ENCODE peak calls at places on chromosomes 3 and 15, in five cellular contexts. R is H9, K is IMR-90, M is fibroblast of lung, I is neural progenitor cell. L is an unnamed sample. For H4K20me1, the result is how much of the 10 kb centered on the place peaks cover.

GRCh38 chr3:134029734-134030381 is at the start of gene SLCO2A1:
- DNase-seq in R (peak), K (peak), M (peak), I (peak), L (peak)

GRCh38 chr15:92655178-92655995 is at the start of gene FAM174B:
- DNase-seq in R (peak), K (no peak), M (peak), I (peak), L (peak)

GRCh38 chr15:82159922-82160321 is 102.6 kb downstream of the EFL1 start:
- DNase-seq in R (no peak), K (peak), M (peak), I (peak), L (peak)

GRCh38 chr3:119695480-119695879 is 7.3 kb upstream of the CFAP91 start:
- DNase-seq in R (no peak), K (peak), M (no peak), I (no peak), L (peak)

GRCh38 chr15:71002321-71002720 is 109.7 kb downstream of the LRRC49 start:
- DNase-seq in R (no peak), K (peak), M (peak), I (no peak), L (no peak)

GRCh38 chr3:187403768-187404270 is 35.6 kb downstream of the RTP4 start:
- DNase-seq in R (no peak), K (peak), M (peak), I (no peak), L (no peak)

GRCh38 chr3:111709645-111710044 is 114.5 kb upstream of the ZBED2 start:
- DNase-seq in R (no peak), K (no peak), M (no peak), I (no peak), L (no peak)

GRCh38 chr15:31303434-31304073 is 23.1 kb upstream of the KLF13 start:
- DNase-seq in R (no peak), K (no peak), M (no peak), I (peak), L (peak)

GRCh38 chr3:67459796-67460195 is 194.6 kb downstream of the SUCLG2 start:
- DNase-seq in R (no peak), K (peak), M (peak), I (no peak), L (no peak)

GRCh38 chr15:77531191-77532000 is 101.3 kb downstream of the LINGO1 start:
- DNase-seq in R (no peak), K (no peak), M (no peak), I (no peak), L (no peak)

GRCh38 chr3:8560608-8561007 is 59.0 kb downstream of the LMCD1 start:
- DNase-seq in R (no peak), K (peak), M (peak), I (no peak), L (no peak)

GRCh38 chr15:83556068-83556467 is 97.9 kb upstream of the ADAMTSL3 start:
- DNase-seq in R (no peak), K (no peak), M (no peak), I (no peak), L (no peak)

GRCh38 chr3:32951410-32951811 is at the start of gene CCR4:
- DNase-seq in R (no peak), K (no peak), M (no peak), I (no peak), L (no peak)

GRCh38 chr3:72248389-72248761 is 463.4 kb upstream of the PROK2 start:
- DNase-seq in R (no peak), K (no peak), M (no peak), I (no peak), L (no peak)

GRCh38 chr15:60838206-60838605 is 359.3 kb upstream of the ICE2 start:
- DNase-seq in R (no peak), K (no peak), M (no peak), I (no peak), L (no peak)

GRCh38 chr3:187062526-187063177 is 76.6 kb downstream of the RPL39L start:
- DNase-seq in R (no peak), K (peak), M (peak), I (no peak), L (no peak)

GRCh38 chr3:86388848-86389247 is 602.1 kb downstream of the VGLL3 start:
- DNase-seq in R (no peak), K (no peak), M (no peak), I (no peak), L (peak)

GRCh38 chr15:39235084-39235795 is 345.6 kb upstream of the THBS1 start:
- DNase-seq in R (no peak), K (peak), M (peak), I (no peak), L (no peak)

GRCh38 chr3:160224811-160225180 is 426 bp upstream of the C3orf80 start:
- DNase-seq in R (no peak), K (no peak), M (no peak), I (no peak), L (no peak)

GRCh38 chr3:158220575-158220974 is 110.7 kb downstream of the RSRC1 start:
- DNase-seq in R (no peak), K (no peak), M (no peak), I (peak), L (no peak)

GRCh38 chr15:34753236-34753894 is 1.4 kb downstream of the GJD2 start:
- DNase-seq in R (peak), K (peak), M (peak), I (peak), L (peak)

GRCh38 chr3:12944849-12945248 is 103.5 kb upstream of the RPL32 start:
- DNase-seq in R (no peak), K (no peak), M (no peak), I (peak), L (peak)

GRCh38 chr3:66499881-66500574 is 794 bp downstream of the LRIG1 start:
- DNase-seq in R (no peak), K (peak), M (peak), I (peak), L (no peak)

GRCh38 chr15:38589502-38589901 is 24.9 kb upstream of the RASGRP1 start:
- DNase-seq in R (no peak), K (peak), M (peak), I (no peak), L (no peak)

GRCh38 chr3:9862391-9863235 is 17.4 kb downstream of the CIDEC start:
- DNase-seq in R (peak), K (no peak), M (peak), I (peak), L (peak)

GRCh38 chr15:74519311-74519710 is 21.7 kb upstream of the ARID3B start:
- DNase-seq in R (no peak), K (peak), M (peak), I (no peak), L (no peak)

GRCh38 chr3:64340636-64341240 is 115.5 kb upstream of the PRICKLE2 start:
- DNase-seq in R (no peak), K (peak), M (peak), I (no peak), L (no peak)

GRCh38 chr3:64342940-64343691 is 117.8 kb upstream of the PRICKLE2 start:
- DNase-seq in R (no peak), K (peak), M (peak), I (peak), L (peak)

GRCh38 chr3:64343692-64344440 is 118.6 kb upstream of the PRICKLE2 start:
- DNase-seq in R (no peak), K (peak), M (peak), I (no peak), L (no peak)

GRCh38 chr3:64344721-64345207 is 119.5 kb upstream of the PRICKLE2 start:
- DNase-seq in R (peak), K (peak), M (peak), I (peak), L (peak)

DNA sequence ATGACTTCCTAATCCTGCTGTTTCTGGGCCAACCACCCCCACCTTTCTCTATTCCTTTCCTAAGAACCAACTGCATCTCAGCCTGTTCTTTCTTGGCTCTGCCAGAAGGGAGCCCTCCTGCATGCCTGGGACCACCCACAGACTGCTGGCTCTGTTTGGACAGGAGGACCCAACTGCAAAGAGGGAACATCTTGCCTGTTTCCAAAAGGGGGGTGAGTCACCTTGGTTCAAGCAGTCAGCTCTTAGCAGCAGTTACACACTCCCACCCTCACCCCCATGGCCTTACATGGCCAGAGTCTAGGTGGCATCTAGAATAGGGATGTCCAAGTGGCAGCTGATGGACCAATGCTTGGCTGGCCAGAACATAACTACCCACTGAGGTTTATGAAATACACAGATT is 116.1 kb upstream of the PRICKLE2 start:
- DNase-seq in R (no peak), K (peak), M (peak), I (peak), L (peak)
- H2AFZ ChIP-seq in R (no peak), K (peak), M (no peak), I (no peak), L (no peak)

DNA sequence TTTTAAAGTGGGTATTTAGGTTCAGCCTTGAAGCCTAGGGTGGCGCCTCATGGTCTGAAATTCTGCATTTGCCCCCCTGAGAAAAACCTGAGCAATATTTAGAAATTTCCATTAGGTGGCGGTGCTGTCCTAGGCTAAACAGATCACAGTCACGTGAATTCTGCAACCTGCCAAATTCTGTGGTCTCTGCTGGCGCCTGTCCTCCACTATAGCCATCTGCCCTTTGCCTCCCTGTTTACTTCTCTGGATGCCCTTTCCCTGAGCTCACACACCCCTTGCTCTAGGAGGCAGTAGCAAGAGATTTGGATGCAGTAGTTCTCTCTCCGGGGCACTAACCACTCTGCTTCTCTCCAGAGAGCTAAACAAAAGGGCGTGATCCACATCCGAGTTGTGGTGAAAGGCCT is 9.1 kb downstream of the MRPS11 start:
- DNase-seq in R (peak), K (peak), M (peak), I (peak), L (peak)
- H3K4me2 ChIP-seq in R (no peak), K (no peak), M (no peak), I (no peak), L (no peak)

GRCh38 chr15:64703632-64703959 is 71.8 kb downstream of the RBPMS2 start:
- DNase-seq in R (no peak), K (no peak), M (no peak), I (no peak), L (no peak)

GRCh38 chr15:64699767-64700388 is 75.5 kb downstream of the RBPMS2 start:
- DNase-seq in R (peak), K (peak), M (peak), I (peak), L (peak)

GRCh38 chr15:64702816-64703631 is 72.4 kb downstream of the RBPMS2 start:
- DNase-seq in R (peak), K (peak), M (peak), I (peak), L (peak)

GRCh38 chr15:64701051-64701450 is 74.3 kb downstream of the RBPMS2 start:
- DNase-seq in R (no peak), K (no peak), M (no peak), I (no peak), L (peak)

DNA sequence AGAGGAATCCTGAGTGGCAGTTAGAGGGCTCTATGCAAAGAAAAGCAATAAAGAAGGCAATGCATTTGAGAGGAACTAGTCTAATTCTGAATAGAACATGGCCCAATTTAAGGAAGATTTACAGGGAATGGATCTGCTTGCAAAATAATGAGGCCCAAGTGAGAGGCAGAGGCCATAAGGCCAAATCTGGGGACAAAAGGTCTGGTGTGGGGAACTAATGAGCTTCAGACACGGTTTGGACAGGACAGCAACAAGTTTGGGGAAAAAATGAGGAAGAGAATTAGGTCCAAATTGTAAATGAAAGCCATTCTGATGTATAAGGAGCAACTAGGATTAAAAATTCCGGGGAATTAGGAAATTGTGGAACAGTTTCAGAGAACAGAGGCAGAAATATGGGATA is 73.9 kb downstream of the RBPMS2 start:
- DNase-seq in R (no peak), K (no peak), M (no peak), I (peak), L (no peak)
- H4K20me1 ChIP-seq in R (under half), K (half or more), M (under half), I (under half), L (under half)

GRCh38 chr3:1191061-1191460 is 98.2 kb downstream of the CNTN6 start:
- DNase-seq in R (no peak), K (no peak), M (peak), I (no peak), L (no peak)
- H2AFZ ChIP-seq in R (no peak), K (no peak), M (no peak), I (no peak), L (no peak)

GRCh38 chr3:156825795-156826143 is 384 bp upstream of the LEKR1 start:
- DNase-seq in R (no peak), K (no peak), M (no peak), I (no peak), L (no peak)
- H3K4me2 ChIP-seq in R (peak), K (peak), M (peak), I (peak), L (peak)

GRCh38 chr15:40331637-40332036 is 8.1 kb downstream of the INAFM2 start:
- DNase-seq in R (no peak), K (no peak), M (no peak), I (no peak), L (no peak)

GRCh38 chr15:40329804-40330203 is 6.3 kb downstream of the INAFM2 start:
- DNase-seq in R (no peak), K (no peak), M (no peak), I (no peak), L (no peak)

GRCh38 chr15:40328711-40329240 is 5.3 kb downstream of the INAFM2 start:
- DNase-seq in R (no peak), K (no peak), M (no peak), I (no peak), L (no peak)

GRCh38 chr15:40331026-40331425 is 7.5 kb downstream of the INAFM2 start:
- DNase-seq in R (no peak), K (no peak), M (no peak), I (no peak), L (no peak)

DNA sequence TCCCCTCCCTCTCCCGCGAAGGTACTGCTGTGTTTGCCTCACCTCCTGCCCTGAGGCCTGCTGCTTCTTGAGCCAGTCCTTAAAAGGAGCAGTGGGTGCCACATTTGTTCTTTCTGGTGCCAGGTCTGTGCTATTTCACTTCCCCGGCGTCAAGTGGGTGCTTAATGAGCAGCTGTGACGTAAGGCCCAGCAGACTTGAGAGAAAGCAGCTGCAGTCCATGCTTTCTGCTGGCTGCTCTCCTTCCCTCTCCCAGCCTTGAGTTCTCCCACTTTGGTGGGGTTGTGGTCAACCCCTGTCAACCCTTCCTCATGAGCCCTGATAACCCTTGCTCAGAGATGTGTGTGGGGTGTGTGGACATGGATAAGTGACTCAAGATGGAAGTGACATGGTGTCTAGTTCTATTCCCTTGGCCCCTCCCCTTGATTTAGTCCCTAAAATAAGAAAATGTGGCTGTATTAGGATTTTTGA is 6.9 kb downstream of the INAFM2 start:
- DNase-seq in R (no peak), K (peak), M (peak), I (no peak), L (no peak)
- H4K20me1 ChIP-seq in R (under half), K (under half), M (under half), I (under half), L (under half)

DNA sequence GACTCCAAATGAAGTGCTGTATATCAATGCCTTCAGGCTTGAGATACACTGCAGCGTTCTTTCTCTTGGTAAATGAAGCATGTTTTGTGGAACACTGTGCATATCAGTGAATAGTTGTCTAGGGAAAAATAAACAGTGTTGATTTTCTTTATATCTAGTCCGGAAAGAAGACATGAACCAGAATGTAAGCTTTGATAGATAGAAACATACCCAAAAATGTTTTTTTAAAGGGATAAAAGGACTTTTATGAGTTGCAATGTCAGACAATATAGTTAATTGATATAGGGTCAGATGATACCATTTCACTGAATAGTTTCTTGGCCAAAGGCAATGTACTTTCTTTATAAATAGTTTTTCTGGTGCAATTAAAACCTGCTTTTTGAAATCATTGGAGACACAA is 1037.8 kb downstream of the OTOL1 start:
- DNase-seq in R (no peak), K (no peak), M (no peak), I (no peak), L (no peak)
- H2AFZ ChIP-seq in R (no peak), K (no peak), M (no peak), I (no peak), L (peak)

DNA sequence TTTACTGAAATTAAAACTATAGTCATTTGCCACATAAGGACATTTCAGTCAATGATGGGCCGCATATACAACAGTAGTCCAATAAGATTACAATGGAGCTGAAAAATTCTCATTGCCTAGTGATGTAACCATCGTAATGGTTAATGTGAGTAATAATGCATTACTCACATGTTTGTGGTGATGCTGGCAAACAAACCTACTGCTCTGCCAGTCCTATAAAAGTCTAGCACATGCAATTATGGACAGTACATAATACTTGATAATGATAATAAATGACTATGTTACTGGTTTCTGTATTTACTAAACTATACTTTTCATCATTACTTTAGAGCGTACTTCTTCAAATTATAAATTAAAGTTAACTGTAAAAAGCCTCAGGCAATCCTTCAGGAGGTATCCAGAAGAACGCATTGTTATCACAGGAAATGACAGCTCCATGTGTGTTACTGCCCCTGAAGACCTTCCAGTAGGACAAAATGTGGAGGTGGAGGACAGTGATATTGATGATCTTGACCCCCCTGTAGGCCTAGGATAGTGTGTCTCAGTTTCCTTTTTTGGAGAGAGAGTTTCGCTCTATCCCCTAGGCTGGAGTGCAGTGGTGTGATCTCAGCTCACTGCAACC is 102.7 kb downstream of the ATP1B3 start:
- DNase-seq in R (no peak), K (peak), M (peak), I (no peak), L (no peak)
- H3K4me2 ChIP-seq in R (no peak), K (no peak), M (no peak), I (no peak), L (no peak)

DNA sequence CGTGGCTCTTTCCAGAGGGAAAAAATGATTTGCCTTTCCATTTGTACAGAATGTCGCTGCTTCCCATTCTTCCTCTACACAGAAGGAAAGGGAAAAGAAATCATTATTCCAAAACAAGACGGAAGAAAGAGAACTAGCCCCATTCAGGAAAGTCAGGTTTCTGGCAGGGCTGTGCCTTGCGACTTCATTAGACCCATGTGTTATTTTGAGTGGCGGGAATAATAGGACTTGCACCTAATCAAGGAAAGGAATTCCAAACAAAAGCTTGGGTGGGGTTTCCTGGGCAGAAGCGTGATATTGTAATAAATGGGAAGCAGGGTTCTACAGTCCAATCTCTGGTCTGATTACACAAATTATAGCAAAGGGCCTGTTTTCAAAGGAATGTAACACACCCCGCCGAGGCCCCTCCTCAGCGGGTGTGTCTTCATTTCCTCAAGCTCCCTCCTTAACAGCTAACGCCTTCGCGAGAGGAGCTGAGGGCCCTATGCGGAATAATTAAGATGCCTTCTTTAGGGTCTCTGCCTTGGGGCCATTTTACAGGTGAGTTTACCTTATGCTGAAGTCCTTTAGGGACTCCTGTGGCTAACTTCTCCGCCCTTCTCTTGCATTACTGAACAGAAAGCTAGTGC is 396.0 kb upstream of the C2CD4B start:
- DNase-seq in R (peak), K (no peak), M (no peak), I (peak), L (peak)
- H4K20me1 ChIP-seq in R (under half), K (under half), M (under half), I (under half), L (under half)

L was measured in GM23338.